ENCODE peak calls at places on chromosome X, in four cellular contexts. One of them, this sample, is unnamed.

GRCh38 chrX:115234220-115234557 is 293 bp upstream of the LRCH2 start:
- DNase-seq in K562: no peak
- DNase-seq in HepG2: no peak
- DNase-seq in GM12878: no peak
- DNase-seq in this sample: no peak

GRCh38 chrX:64187762-64188150 is 17.8 kb downstream of the AMER1 start:
- DNase-seq in K562: no peak
- DNase-seq in HepG2: no peak
- DNase-seq in GM12878: no peak
- DNase-seq in this sample: no peak

GRCh38 chrX:16882702-16883486 is 12.7 kb upstream of the RBBP7 start:
- DNase-seq in GM12878: peak; percentile 37
- DNase-seq in HepG2: peak; percentile 44
- DNase-seq in K562: peak; percentile 74
- DNase-seq in this sample: peak; percentile 64

GRCh38 chrX:95145848-95146540 is 1472.0 kb downstream of the FAM133A start:
- DNase-seq in K562: no peak
- DNase-seq in GM12878: no peak
- DNase-seq in HepG2: no peak
- DNase-seq in this sample: no peak

GRCh38 chrX:20829665-20830481 is 544.3 kb upstream of the CNKSR2 start:
- DNase-seq in GM12878: no peak
- DNase-seq in HepG2: no peak
- DNase-seq in K562: no peak
- DNase-seq in this sample: no peak

GRCh38 chrX:155070038-155070437 is 898 bp downstream of the CMC4 start:
- DNase-seq in GM12878: no peak
- DNase-seq in HepG2: no peak
- DNase-seq in K562: no peak
- DNase-seq in this sample: no peak

GRCh38 chrX:123731258-123731986 is 1.4 kb downstream of the THOC2 start:
- DNase-seq in HepG2: no peak
- DNase-seq in GM12878: no peak
- DNase-seq in K562: peak; percentile 55
- DNase-seq in this sample: no peak

GRCh38 chrX:776061-776460 is 145.5 kb downstream of the SHOX start:
- DNase-seq in HepG2: no peak
- DNase-seq in GM12878: no peak
- DNase-seq in K562: no peak
- DNase-seq in this sample: no peak

GRCh38 chrX:298993-299392 is 17.8 kb downstream of the PLCXD1 start:
- DNase-seq in GM12878: no peak
- DNase-seq in K562: no peak
- DNase-seq in HepG2: no peak
- DNase-seq in this sample: no peak

GRCh38 chrX:9279271-9279596 is 185.6 kb upstream of the TBL1X start:
- DNase-seq in K562: no peak
- DNase-seq in HepG2: no peak
- DNase-seq in GM12878: no peak
- DNase-seq in this sample: no peak
- TF ChIP-seq MAX in K562: no peak
- TF ChIP-seq MAX in HepG2: no peak
- TF ChIP-seq MAX in GM12878: no peak
- TF ChIP-seq MAX in this sample: no peak

DNA sequence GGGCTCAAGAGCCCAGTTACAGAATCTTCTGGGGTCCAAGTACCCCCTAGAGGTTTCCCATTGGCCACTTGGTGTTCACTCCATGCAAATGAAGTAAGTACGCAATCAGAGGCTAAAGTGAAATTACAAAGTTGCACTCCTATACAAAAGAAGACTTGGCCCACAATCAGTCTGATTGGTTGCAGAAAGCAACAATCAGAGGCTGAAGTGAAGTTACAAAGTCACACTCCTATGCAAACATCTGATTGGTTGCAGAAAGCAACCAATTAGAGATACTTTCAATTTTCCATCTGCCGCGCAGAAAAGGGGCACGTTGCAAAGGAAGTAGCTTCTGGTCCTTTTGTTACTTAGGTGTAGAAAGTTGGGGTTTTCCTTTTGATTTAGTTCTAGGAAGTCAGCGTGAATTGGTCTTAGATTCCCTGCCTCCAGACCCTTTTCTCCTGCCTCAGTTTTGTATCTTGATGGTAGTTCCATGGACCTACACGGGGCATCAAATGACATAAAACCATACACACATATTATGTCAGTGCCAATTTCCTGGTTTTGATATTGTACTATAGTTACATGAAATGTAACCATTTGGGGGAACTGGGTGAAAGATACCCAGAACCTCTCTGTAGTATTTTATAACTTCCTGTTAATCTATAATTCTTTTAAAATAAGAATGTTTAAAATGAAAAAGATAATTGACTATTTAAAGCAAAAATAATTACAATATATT is 12.4 kb upstream of the PIN4 start:
- DNase-seq in K562: no peak
- DNase-seq in HepG2: no peak
- DNase-seq in GM12878: no peak
- DNase-seq in this sample: no peak
- TF ChIP-seq NR2C2 in K562: no peak
- TF ChIP-seq NR2C2 in HepG2: no peak
- TF ChIP-seq NR2C2 in GM12878: no peak
- TF ChIP-seq NR2C2 in this sample: no peak

GRCh38 chrX:103446665-103447302 is 70.4 kb downstream of the BEX3 start:
- DNase-seq in GM12878: no peak
- DNase-seq in K562: no peak
- DNase-seq in HepG2: no peak
- DNase-seq in this sample: no peak
- TF ChIP-seq MAX in GM12878: no peak
- TF ChIP-seq MAX in K562: no peak
- TF ChIP-seq MAX in HepG2: no peak
- TF ChIP-seq MAX in this sample: no peak

GRCh38 chrX:86002076-86002896 is 45.1 kb downstream of the CHM start:
- DNase-seq in HepG2: peak; percentile 83
- DNase-seq in GM12878: no peak
- DNase-seq in K562: peak; percentile 11
- DNase-seq in this sample: peak; percentile 76
- TF ChIP-seq NR2C2 in HepG2: no peak
- TF ChIP-seq NR2C2 in GM12878: no peak
- TF ChIP-seq NR2C2 in K562: no peak
- TF ChIP-seq NR2C2 in this sample: no peak

DNA sequence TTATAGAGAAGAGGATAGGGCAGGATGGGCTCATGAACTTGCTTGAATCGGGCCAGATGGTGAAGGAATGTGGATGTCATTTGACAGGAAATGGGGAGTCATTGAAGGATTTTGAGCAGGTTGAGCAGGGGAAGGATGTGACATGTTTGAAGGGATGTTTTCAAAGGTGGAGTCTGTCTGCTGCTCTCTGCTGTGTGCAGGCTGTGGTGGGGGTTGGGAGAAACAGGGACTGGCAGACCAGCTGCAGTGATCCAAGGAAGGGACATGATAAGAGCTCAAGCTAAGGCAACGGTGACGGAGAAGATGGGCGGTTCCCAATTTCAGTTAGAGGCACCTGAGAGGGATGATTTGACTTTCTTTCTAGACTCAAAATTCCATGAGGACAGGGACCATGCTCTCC is 14.0 kb upstream of the XPNPEP2 start:
- DNase-seq in GM12878: no peak
- DNase-seq in HepG2: no peak
- DNase-seq in K562: no peak
- DNase-seq in this sample: no peak
- TF ChIP-seq MAX in GM12878: no peak
- TF ChIP-seq MAX in HepG2: no peak
- TF ChIP-seq MAX in K562: no peak
- TF ChIP-seq MAX in this sample: no peak

GRCh38 chrX:104254442-104255115 is at the start of gene ESX1:
- DNase-seq in GM12878: no peak
- DNase-seq in HepG2: no peak
- DNase-seq in K562: no peak
- DNase-seq in this sample: peak; percentile 45
- TF ChIP-seq NR2C2 in GM12878: no peak
- TF ChIP-seq NR2C2 in HepG2: no peak
- TF ChIP-seq NR2C2 in K562: no peak
- TF ChIP-seq NR2C2 in this sample: no peak

GRCh38 chrX:43641691-43642090 is 14.4 kb upstream of the MAOA start:
- DNase-seq in K562: no peak
- DNase-seq in GM12878: no peak
- DNase-seq in HepG2: no peak
- DNase-seq in this sample: no peak

GRCh38 chrX:43646800-43647199 is 9.3 kb upstream of the MAOA start:
- DNase-seq in GM12878: no peak
- DNase-seq in K562: no peak
- DNase-seq in HepG2: no peak
- DNase-seq in this sample: no peak

GRCh38 chrX:43643662-43644061 is 12.4 kb upstream of the MAOA start:
- DNase-seq in K562: no peak
- DNase-seq in GM12878: no peak
- DNase-seq in HepG2: no peak
- DNase-seq in this sample: no peak

GRCh38 chrX:43643201-43643600 is 12.9 kb upstream of the MAOA start:
- DNase-seq in K562: no peak
- DNase-seq in GM12878: no peak
- DNase-seq in HepG2: no peak
- DNase-seq in this sample: no peak

DNA sequence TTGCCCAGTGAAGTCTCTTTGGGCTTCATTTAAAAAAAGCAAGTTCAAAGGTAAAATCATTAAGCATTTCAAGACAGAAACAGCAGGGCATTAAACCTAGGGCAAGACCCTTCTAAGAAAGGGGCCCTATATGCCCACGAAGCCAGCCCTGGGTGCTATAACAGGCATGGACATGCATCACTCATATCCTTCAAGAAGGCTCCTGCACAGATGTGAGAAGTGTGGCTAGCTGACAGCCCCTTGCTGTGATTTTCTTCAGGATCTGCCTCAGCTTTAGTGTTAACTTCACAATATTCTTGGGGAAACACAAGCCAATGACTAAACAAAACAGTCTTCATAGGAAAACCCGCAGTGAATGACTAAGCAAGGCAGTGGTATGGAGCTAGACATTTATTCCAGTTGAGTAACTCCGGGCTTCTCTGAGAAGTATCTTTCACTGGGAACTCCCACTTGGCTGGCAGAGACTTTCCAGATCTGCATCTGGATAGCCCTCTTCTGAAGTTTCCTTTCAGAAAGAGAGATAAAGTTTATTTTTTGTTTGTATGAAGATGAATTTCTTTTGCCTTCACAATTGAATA is 11.9 kb upstream of the MAOA start:
- DNase-seq in K562: no peak
- DNase-seq in GM12878: no peak
- DNase-seq in HepG2: no peak
- DNase-seq in this sample: no peak
- TF ChIP-seq MAX in K562: no peak
- TF ChIP-seq MAX in GM12878: no peak
- TF ChIP-seq MAX in HepG2: no peak
- TF ChIP-seq MAX in this sample: no peak

DNA sequence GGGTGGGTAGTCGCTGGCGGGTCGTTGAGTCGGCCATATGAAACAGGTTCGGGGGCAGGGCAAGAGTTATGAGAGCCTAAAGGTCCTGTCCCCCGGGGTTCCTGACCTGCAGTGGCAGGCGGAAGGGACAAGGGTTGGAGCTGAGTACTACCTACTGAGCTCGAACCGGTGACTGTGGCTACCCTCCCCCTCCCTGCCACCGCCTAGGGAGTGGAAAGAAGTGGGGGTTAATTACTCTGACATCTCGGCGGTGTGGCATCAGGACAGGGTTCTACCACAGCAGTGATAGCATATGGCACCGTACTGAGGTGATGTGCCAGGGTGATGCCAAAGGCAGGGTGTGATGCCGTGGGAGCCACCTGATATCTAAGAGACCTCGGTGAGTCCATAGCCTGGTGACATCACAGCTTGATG is 307 bp downstream of the ATG4A start:
- DNase-seq in HepG2: no peak
- DNase-seq in GM12878: no peak
- DNase-seq in K562: peak; percentile 31
- DNase-seq in this sample: no peak
- TF ChIP-seq NR2C2 in HepG2: no peak
- TF ChIP-seq NR2C2 in GM12878: no peak
- TF ChIP-seq NR2C2 in K562: no peak
- TF ChIP-seq NR2C2 in this sample: no peak